ENCODE peak calls at places on chromosomes 2 and 18, in nine cellular contexts. B is GM13977, O is mammary epithelial cell, D is left ventricle myocardium inferior, L is gastrocnemius medialis, W is psoas muscle, N is fibroblast of the aortic adventitia, A is heart left ventricle, S is lung. T is an unnamed sample.

GRCh38 chr2:45707034-45707433 is 55.6 kb downstream of the PRKCE start:
- DNase-seq in A (no peak), D (no peak), L (no peak), B (no peak), N (no peak), W (no peak), S (no peak), O (no peak), T (no peak)

GRCh38 chr18:36126668-36127067 is 2.5 kb downstream of the SLC39A6 start:
- DNase-seq in W (no peak), D (no peak), S (no peak), L (no peak), A (no peak), O (no peak), B (no peak), N (no peak), T (no peak)

GRCh38 chr2:99448556-99448955 is 41.3 kb downstream of the REV1 start:
- DNase-seq in A (no peak), D (no peak), O (peak; percentile 94), L (no peak), S (no peak), W (no peak), N (peak; percentile 54), B (no peak), T (no peak)

GRCh38 chr2:182730486-182730885 is 14.4 kb downstream of the DNAJC10 start:
- DNase-seq in O (no peak), A (no peak), W (no peak), S (no peak), B (no peak), D (no peak), L (no peak), N (no peak), T (no peak)

GRCh38 chr2:47070920-47071824 is 83.9 kb downstream of the STPG4 start:
- DNase-seq in N (peak; percentile 90), O (peak; percentile 63), A (peak; percentile 92), D (peak; percentile 79), L (peak; percentile 61), W (peak; percentile 80), B (peak; percentile 76), S (peak; percentile 84), T (no peak)

GRCh38 chr18:76588591-76589303 is 93.7 kb upstream of the ZNF516 start:
- DNase-seq in B (no peak), O (no peak), W (no peak), L (no peak), A (no peak), D (no peak), N (peak; percentile 16), S (no peak), T (no peak)

GRCh38 chr2:150811259-150811912 is 323.9 kb upstream of the RND3 start:
- DNase-seq in N (peak; percentile 78), A (no peak), B (no peak), L (peak; percentile 11), D (no peak), S (no peak), O (no peak), W (no peak), T (no peak)

GRCh38 chr18:24771300-24771699 is 310.9 kb downstream of the HRH4 start:
- DNase-seq in W (no peak), D (no peak), S (no peak), A (no peak), N (no peak), L (no peak), O (no peak), B (no peak), T (no peak)

GRCh38 chr2:95043300-95043786 is 17.8 kb downstream of the MAL start:
- DNase-seq in W (peak; percentile 84), S (peak; percentile 85), D (peak; percentile 92), N (peak; percentile 79), O (peak; percentile 73), A (peak; percentile 95), B (peak; percentile 56), L (peak; percentile 70), T (no peak)

GRCh38 chr2:120576509-120577474 is 158.9 kb upstream of the GLI2 start:
- DNase-seq in O (no peak), B (no peak), S (no peak), W (peak; percentile 49), A (peak; percentile 75), D (peak; percentile 54), N (peak; percentile 38), L (no peak), T (no peak)

GRCh38 chr2:109242222-109242653 is 113.2 kb downstream of the SH3RF3 start:
- DNase-seq in B (no peak), W (peak; percentile 46), L (no peak), A (peak; percentile 63), O (no peak), N (no peak), D (peak; percentile 42), S (no peak), T (no peak)

GRCh38 chr2:36618381-36618780 is 20.4 kb upstream of the FEZ2 start:
- DNase-seq in L (no peak), B (peak; percentile 45), S (no peak), W (no peak), N (peak; percentile 69), D (no peak), A (no peak), O (peak; percentile 72), T (no peak)

DNA sequence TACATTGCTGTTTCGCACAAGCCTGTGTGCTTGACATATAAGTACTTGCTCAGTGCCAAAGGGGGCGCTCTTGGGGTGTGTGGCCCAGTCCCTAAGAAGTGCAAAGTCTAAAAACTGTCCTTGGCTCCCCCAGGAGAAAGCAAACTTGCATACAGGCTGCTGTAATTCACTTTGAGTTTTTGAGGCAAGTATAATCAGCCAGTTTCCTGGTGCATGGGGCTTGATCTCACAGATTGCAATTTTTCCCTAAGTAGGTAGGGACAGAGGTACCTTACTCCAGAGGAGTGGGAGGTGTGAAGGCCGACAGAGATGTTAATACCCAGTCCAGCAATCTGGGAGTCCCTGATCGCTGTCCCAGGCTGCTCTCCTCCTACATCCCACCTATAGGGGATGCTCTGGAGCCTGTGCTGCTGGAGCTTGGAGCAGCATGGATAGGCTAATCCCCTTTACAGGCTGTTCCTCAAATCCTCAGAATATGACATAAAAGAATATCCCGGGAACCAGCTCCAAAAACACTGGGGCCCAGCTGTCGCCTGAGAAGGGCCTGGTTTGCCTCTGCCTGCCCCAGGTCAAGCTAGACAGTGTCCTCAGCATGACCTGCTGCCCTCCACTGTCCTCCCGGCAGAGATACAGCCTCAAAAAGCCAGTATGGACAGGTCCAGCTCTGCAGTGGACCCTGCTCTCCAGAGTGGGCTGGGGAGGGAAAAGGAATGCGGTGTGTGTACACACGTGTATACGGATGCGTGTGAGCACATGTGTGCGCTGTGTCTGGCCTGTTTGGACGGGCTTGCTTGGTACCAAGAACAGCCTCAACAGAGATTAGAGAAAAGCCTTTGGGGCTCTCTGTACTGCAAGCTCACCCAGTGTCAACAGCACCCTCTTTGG is 136.6 kb upstream of the HAAO start:
- DNase-seq in W (no peak), B (no peak), L (no peak), D (no peak), O (no peak), N (peak; percentile 59), S (no peak), A (no peak), T (no peak)
- TF ChIP-seq CTCF in W (no peak), B (peak; percentile 28), L (peak; percentile 34), D (peak; percentile 47), O (no peak), N (peak; percentile 73), S (no peak), A (peak; percentile 35), T (peak; percentile 62)

GRCh38 chr2:55420901-55421300 is 1.2 kb upstream of the CCDC88A start:
- DNase-seq in W (no peak), D (no peak), O (no peak), S (no peak), B (no peak), N (no peak), L (no peak), A (no peak), T (no peak)

GRCh38 chr2:55418512-55419235 is 982 bp downstream of the CCDC88A start:
- DNase-seq in A (no peak), D (no peak), L (no peak), S (no peak), B (peak; percentile 20), N (peak; percentile 11), O (peak; percentile 14), W (no peak), T (no peak)

GRCh38 chr2:55419236-55419513 is 481 bp downstream of the CCDC88A start:
- DNase-seq in L (no peak), S (no peak), W (peak; percentile 17), N (peak; percentile 37), B (no peak), O (no peak), A (no peak), D (no peak), T (no peak)

GRCh38 chr2:55420244-55420713 is 623 bp upstream of the CCDC88A start:
- DNase-seq in O (no peak), B (no peak), N (no peak), S (no peak), L (no peak), A (no peak), D (no peak), W (no peak), T (no peak)

GRCh38 chr2:55419514-55420243 is at the start of gene CCDC88A:
- DNase-seq in D (peak; percentile 98), B (peak; percentile 85), N (peak; percentile 97), A (peak; percentile 96), O (peak; percentile 97), W (peak; percentile 98), S (peak; percentile 96), L (peak; percentile 90), T (peak; percentile 98)
- TF ChIP-seq CTCF in D (peak; percentile 49), B (no peak), N (peak; percentile 40), A (peak; percentile 12), O (no peak), W (peak; percentile 30), S (no peak), L (peak; percentile 33), T (peak; percentile 36)

GRCh38 chr2:85887566-85888019 is 1.2 kb downstream of the ST3GAL5 start:
- DNase-seq in D (peak; percentile 57), L (peak; percentile 73), W (peak; percentile 50), S (peak; percentile 52), N (peak; percentile 53), O (peak; percentile 56), A (peak; percentile 77), B (peak; percentile 35), T (no peak)
- TF ChIP-seq CTCF in D (peak; percentile 53), L (peak; percentile 61), W (peak; percentile 36), S (peak; percentile 6), N (peak; percentile 43), O (no peak), A (peak; percentile 20), B (no peak), T (no peak)

GRCh38 chr2:195395351-195395750 is 261.7 kb upstream of the SLC39A10 start:
- DNase-seq in A (no peak), D (no peak), O (no peak), W (no peak), B (no peak), L (no peak), N (peak; percentile 43), S (no peak), T (no peak)
- TF ChIP-seq CTCF in A (no peak), D (no peak), O (no peak), W (no peak), B (no peak), L (no peak), N (no peak), S (no peak), T (no peak)